ENCODE peak calls at places on chromosome 19, in ten cellular contexts. E, U, H, L, Q, M, V, Y, F and Z are unnamed samples.

GRCh38 chr19:5339950-5340636 is 519 bp downstream of the PTPRS start:
- DNase-seq in E (peak; percentile 46), U (no peak), H (no peak), L (no peak), Q (peak; percentile 25), M (no peak), V (no peak), Y (no peak), F (no peak), Z (no peak)

GRCh38 chr19:55000761-55001160 is 34.6 kb downstream of the NLRP2 start:
- DNase-seq in E (no peak), U (no peak), H (no peak), L (no peak), Q (no peak), M (no peak), V (no peak), Y (no peak), F (no peak), Z (no peak)

GRCh38 chr19:6273701-6274601 is 5.8 kb downstream of the MLLT1 start:
- DNase-seq in E (no peak), U (peak; percentile 88), H (peak; percentile 91), L (peak; percentile 92), Q (peak; percentile 89), M (peak; percentile 82), V (peak; percentile 88), Y (peak; percentile 75), F (peak; percentile 95), Z (peak; percentile 90)

GRCh38 chr19:17842663-17843313 is 5.0 kb downstream of the JAK3 start:
- DNase-seq in E (no peak), U (no peak), H (no peak), L (no peak), Q (no peak), M (no peak), V (no peak), Y (no peak), F (no peak), Z (no peak)

GRCh38 chr19:42191855-42192254 is 25.6 kb downstream of the DEDD2 start:
- DNase-seq in E (peak; percentile 94), U (no peak), H (peak; percentile 53), L (no peak), Q (no peak), M (no peak), V (peak; percentile 84), Y (no peak), F (no peak), Z (no peak)

GRCh38 chr19:55600336-55601028 is 394 bp downstream of the ZNF524 start:
- DNase-seq in E (peak; percentile 57), U (no peak), H (peak; percentile 82), L (peak; percentile 76), Q (peak; percentile 72), M (no peak), V (peak; percentile 54), Y (no peak), F (no peak), Z (no peak)

GRCh38 chr19:2827840-2828489 is 8.3 kb downstream of the ZNF554 start:
- DNase-seq in E (no peak), U (no peak), H (no peak), L (no peak), Q (no peak), M (no peak), V (no peak), Y (no peak), F (no peak), Z (no peak)

GRCh38 chr19:8017808-8018207 is 12.4 kb upstream of the ELAVL1 start:
- DNase-seq in E (no peak), U (no peak), H (no peak), L (no peak), Q (no peak), M (no peak), V (no peak), Y (no peak), F (no peak), Z (no peak)

GRCh38 chr19:48186541-48186991 is 16.1 kb downstream of the ZSWIM9 start:
- DNase-seq in E (no peak), U (peak; percentile 20), H (no peak), L (no peak), Q (no peak), M (no peak), V (no peak), Y (no peak), F (no peak), Z (no peak)

GRCh38 chr19:45340232-45340898 is at the start of gene KLC3:
- DNase-seq in E (peak; percentile 26), U (no peak), H (peak; percentile 61), L (peak; percentile 44), Q (no peak), M (no peak), V (no peak), Y (no peak), F (no peak), Z (no peak)

DNA sequence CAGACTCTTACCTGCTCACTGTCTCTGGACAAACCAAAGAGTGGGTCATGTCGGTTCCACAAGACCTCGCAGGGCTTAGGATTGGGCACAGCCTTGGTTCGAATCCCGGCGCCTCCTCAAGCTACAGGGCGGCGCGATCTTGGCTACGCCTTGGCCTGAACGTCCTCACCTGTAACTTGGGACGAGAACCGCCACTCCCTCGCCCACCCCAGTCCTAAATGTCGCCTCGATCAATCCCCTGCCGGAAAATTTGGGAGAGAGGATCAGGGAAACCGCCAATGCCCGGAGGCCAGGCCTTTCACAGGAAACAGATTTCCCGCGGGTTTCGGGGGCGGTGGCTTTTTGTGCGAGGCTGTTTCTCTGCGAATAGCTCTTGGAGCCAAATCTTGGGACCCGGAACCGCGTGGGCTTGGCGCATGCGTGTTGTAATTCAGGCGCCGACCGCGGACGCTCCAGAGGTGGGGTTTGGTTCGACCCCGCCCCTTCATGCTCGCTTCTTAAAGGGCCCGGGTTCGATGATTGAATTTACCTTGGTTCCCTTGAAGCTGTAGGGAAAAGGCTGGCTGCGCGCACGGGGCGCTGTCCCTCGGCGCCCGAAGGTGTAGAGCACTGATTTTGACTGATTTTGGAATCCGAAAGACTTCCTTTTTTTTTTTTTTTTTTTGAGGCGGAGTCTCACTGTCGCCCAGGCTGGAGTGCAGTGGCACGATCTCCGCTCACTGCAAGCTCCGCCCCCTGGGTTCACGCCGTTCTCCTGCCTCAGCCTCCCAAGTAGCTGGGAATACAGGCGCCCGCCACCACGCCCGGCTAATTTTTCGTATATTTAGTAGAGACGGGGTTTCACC is at the start of gene NR2C2AP:
- DNase-seq in E (peak; percentile 92), U (peak; percentile 95), H (peak; percentile 94), L (peak; percentile 92), Q (peak; percentile 91), M (peak; percentile 91), V (peak; percentile 83), Y (peak; percentile 81), F (peak; percentile 97), Z (peak; percentile 85)
- TF ChIP-seq POLR2A in E (peak; percentile 13), U (no peak), H (no peak), L (no peak), Q (peak; percentile 15), M (no peak), V (no peak), Y (no peak), F (no peak), Z (no peak)

GRCh38 chr19:10412257-10412977 is 7.9 kb upstream of the PDE4A start:
- DNase-seq in E (no peak), U (no peak), H (no peak), L (no peak), Q (no peak), M (no peak), V (no peak), Y (no peak), F (no peak), Z (no peak)
- H3K4me3 ChIP-seq in E (no peak overlapping the region), U (no peak overlapping the region), H (no peak overlapping the region), L (no peak overlapping the region), Q (no peak overlapping the region), M (no peak overlapping the region), V (no peak overlapping the region), Y (no peak overlapping the region), F (no peak overlapping the region), Z (no peak overlapping the region)

GRCh38 chr19:40800997-40801377 is 2.0 kb downstream of the EGLN2 start:
- DNase-seq in E (no peak), U (peak; percentile 67), H (no peak), L (no peak), Q (no peak), M (no peak), V (no peak), Y (no peak), F (no peak), Z (no peak)
- H3K4me1 ChIP-seq in E (peaks cover 55% of the 10 kb centered on the region), U (peaks cover 61% of the 10 kb centered on the region), H (peaks cover 69% of the 10 kb centered on the region), L (peaks cover 69% of the 10 kb centered on the region), Q (no peaks in the 10 kb centered on the region), M (peaks cover 5% of the 10 kb centered on the region), V (peaks cover 36% of the 10 kb centered on the region), Y (peaks cover 60% of the 10 kb centered on the region), F (peaks cover 71% of the 10 kb centered on the region), Z (peaks cover 62% of the 10 kb centered on the region)

GRCh38 chr19:40688987-40689338 is 1.5 kb downstream of the NUMBL start:
- DNase-seq in E (no peak), U (peak; percentile 7), H (no peak), L (no peak), Q (no peak), M (no peak), V (no peak), Y (no peak), F (no peak), Z (no peak)

GRCh38 chr19:40691421-40692211 is 1.2 kb upstream of the NUMBL start:
- DNase-seq in E (peak; percentile 53), U (peak; percentile 59), H (peak; percentile 11), L (peak; percentile 27), Q (no peak), M (peak; percentile 47), V (no peak), Y (no peak), F (no peak), Z (no peak)

GRCh38 chr19:40689339-40690049 is 957 bp downstream of the NUMBL start:
- DNase-seq in E (no peak), U (peak; percentile 59), H (peak; percentile 15), L (no peak), Q (no peak), M (no peak), V (no peak), Y (no peak), F (no peak), Z (no peak)

GRCh38 chr19:40690699-40691420 is 409 bp upstream of the NUMBL start:
- DNase-seq in E (peak; percentile 100), U (peak; percentile 97), H (peak; percentile 94), L (peak; percentile 93), Q (peak; percentile 97), M (peak; percentile 97), V (peak; percentile 86), Y (peak; percentile 98), F (peak; percentile 98), Z (peak; percentile 92)

GRCh38 chr19:40690050-40690698 is at the start of gene NUMBL:
- DNase-seq in E (no peak), U (no peak), H (no peak), L (no peak), Q (no peak), M (peak; percentile 53), V (no peak), Y (no peak), F (no peak), Z (no peak)
- TF ChIP-seq POLR2A in E (peak; percentile 24), U (no peak), H (no peak), L (no peak), Q (peak; percentile 13), M (peak; percentile 46), V (peak; percentile 83), Y (peak; percentile 64), F (peak; percentile 43), Z (peak; percentile 64)